ENCODE peak calls at places on chromosomes 16 and 17, in four cellular contexts. R, Q, T and B are unnamed samples.

GRCh38 chr16:398551-399277 is 1.7 kb downstream of the NME4 start:
- DNase-seq in R (no peak), Q (no peak), T (no peak), B (no peak)

GRCh38 chr17:74296548-74296936 is 22.5 kb downstream of the DNAI2 start:
- DNase-seq in R (no peak), Q (no peak), T (peak), B (peak)

GRCh38 chr16:72992142-72992601 is 55.8 kb downstream of the ZFHX3 start:
- DNase-seq in R (no peak), Q (no peak), T (no peak), B (no peak)

GRCh38 chr17:63543822-63544420 is 6.4 kb upstream of the DCAF7 start:
- DNase-seq in R (no peak), Q (no peak), T (no peak), B (no peak)

GRCh38 chr17:76501018-76501826 is at the start of gene RHBDF2:
- DNase-seq in R (no peak), Q (peak), T (peak), B (peak)

GRCh38 chr16:87037012-87037411 is 280.2 kb downstream of the C16orf95 start:
- DNase-seq in R (no peak), Q (no peak), T (no peak), B (no peak)

GRCh38 chr17:81540676-81541027 is 11.5 kb downstream of the FAAP100 start:
- DNase-seq in R (no peak), Q (no peak), T (no peak), B (no peak)

GRCh38 chr17:78343433-78344201 is 16.3 kb downstream of the SOCS3 start:
- DNase-seq in R (no peak), Q (no peak), T (peak), B (peak)

GRCh38 chr16:626787-627457 is 3.9 kb upstream of the WFIKKN1 start:
- DNase-seq in R (peak), Q (no peak), T (no peak), B (no peak)

GRCh38 chr17:83196088-83196765 is 116.8 kb downstream of the METRNL start:
- DNase-seq in R (peak), Q (no peak), T (no peak), B (no peak)

GRCh38 chr16:75462804-75463203 is 1.7 kb downstream of the TMEM170A start:
- DNase-seq in R (no peak), Q (no peak), T (no peak), B (no peak)